ENCODE peak calls at places on chromosomes 1 and 21, in five cellular contexts. One of them, this sample, is unnamed.

GRCh38 chr1:64041366-64042131 is 161.9 kb upstream of the UBE2U start:
- DNase-seq in GM12878: no peak
- DNase-seq in WTC11: no peak
- DNase-seq in K562: no peak
- DNase-seq in HepG2: no peak
- DNase-seq in this sample: no peak

GRCh38 chr1:154696001-154696400 is 88.0 kb upstream of the ADAR start:
- DNase-seq in K562: no peak
- DNase-seq in WTC11: no peak
- DNase-seq in GM12878: no peak
- DNase-seq in HepG2: no peak
- DNase-seq in this sample: no peak

GRCh38 chr1:6820899-6821298 is 35.6 kb downstream of the CAMTA1 start:
- DNase-seq in HepG2: no peak
- DNase-seq in GM12878: peak
- DNase-seq in K562: no peak
- DNase-seq in WTC11: no peak
- DNase-seq in this sample: no peak

GRCh38 chr1:218394416-218394815 is 49.3 kb downstream of the TGFB2 start:
- DNase-seq in WTC11: no peak
- DNase-seq in HepG2: no peak
- DNase-seq in GM12878: no peak
- DNase-seq in K562: no peak
- DNase-seq in this sample: no peak

GRCh38 chr1:67564193-67564592 is 120.8 kb upstream of the GADD45A start:
- DNase-seq in K562: no peak
- DNase-seq in HepG2: no peak
- DNase-seq in GM12878: no peak
- DNase-seq in WTC11: no peak
- DNase-seq in this sample: no peak

GRCh38 chr1:234997201-234998173 is 131.2 kb downstream of the TOMM20 start:
- DNase-seq in GM12878: no peak
- DNase-seq in HepG2: peak
- DNase-seq in K562: no peak
- DNase-seq in WTC11: no peak
- DNase-seq in this sample: no peak

GRCh38 chr1:169003864-169004516 is 102.5 kb upstream of the ATP1B1 start:
- DNase-seq in K562: no peak
- DNase-seq in WTC11: no peak
- DNase-seq in HepG2: no peak
- DNase-seq in GM12878: no peak
- DNase-seq in this sample: no peak

GRCh38 chr21:42554251-42554937 is 40.7 kb downstream of the SLC37A1 start:
- DNase-seq in K562: no peak
- DNase-seq in WTC11: peak
- DNase-seq in HepG2: no peak
- DNase-seq in GM12878: no peak
- DNase-seq in this sample: no peak

GRCh38 chr21:36852293-36852692 is 114.2 kb downstream of the HLCS start:
- DNase-seq in K562: no peak
- DNase-seq in WTC11: no peak
- DNase-seq in GM12878: no peak
- DNase-seq in HepG2: no peak
- DNase-seq in this sample: no peak

GRCh38 chr1:81582467-81582986 is 218.2 kb upstream of the ADGRL2 start:
- DNase-seq in WTC11: no peak
- DNase-seq in GM12878: peak
- DNase-seq in HepG2: no peak
- DNase-seq in K562: no peak
- DNase-seq in this sample: no peak
- TF ChIP-seq ATF2 in WTC11: no peak
- TF ChIP-seq ATF2 in GM12878: no peak
- TF ChIP-seq ATF2 in HepG2: no peak
- TF ChIP-seq ATF2 in K562: no peak
- TF ChIP-seq ATF2 in this sample: no peak

GRCh38 chr1:246726255-246726679 is 2.1 kb downstream of the SCCPDH start:
- DNase-seq in HepG2: no peak
- DNase-seq in K562: no peak
- DNase-seq in GM12878: no peak
- DNase-seq in WTC11: no peak
- DNase-seq in this sample: no peak
- TF ChIP-seq ATF2 in HepG2: no peak
- TF ChIP-seq ATF2 in K562: no peak
- TF ChIP-seq ATF2 in GM12878: no peak
- TF ChIP-seq ATF2 in WTC11: no peak
- TF ChIP-seq ATF2 in this sample: no peak

GRCh38 chr1:41362357-41362721 is 1.1 kb downstream of the FOXO6 start:
- DNase-seq in WTC11: peak
- DNase-seq in HepG2: no peak
- DNase-seq in K562: no peak
- DNase-seq in GM12878: no peak
- DNase-seq in this sample: no peak

GRCh38 chr1:41360074-41361027 is 883 bp upstream of the FOXO6 start:
- DNase-seq in HepG2: no peak
- DNase-seq in GM12878: no peak
- DNase-seq in WTC11: peak
- DNase-seq in K562: peak
- DNase-seq in this sample: no peak

GRCh38 chr1:41362749-41363631 is 1.8 kb downstream of the FOXO6 start:
- DNase-seq in GM12878: no peak
- DNase-seq in HepG2: no peak
- DNase-seq in WTC11: no peak
- DNase-seq in K562: no peak
- DNase-seq in this sample: no peak

GRCh38 chr1:41361028-41361494 is at the start of gene FOXO6:
- DNase-seq in K562: peak
- DNase-seq in GM12878: peak
- DNase-seq in WTC11: peak
- DNase-seq in HepG2: peak
- DNase-seq in this sample: peak

GRCh38 chr1:41361495-41362356 is 492 bp downstream of the FOXO6 start:
- DNase-seq in HepG2: no peak
- DNase-seq in WTC11: peak
- DNase-seq in K562: no peak
- DNase-seq in GM12878: no peak
- DNase-seq in this sample: peak
- TF ChIP-seq ATF2 in HepG2: no peak
- TF ChIP-seq ATF2 in WTC11: no peak
- TF ChIP-seq ATF2 in K562: no peak
- TF ChIP-seq ATF2 in GM12878: no peak
- TF ChIP-seq ATF2 in this sample: no peak

GRCh38 chr1:201731592-201731991 is 97.4 kb upstream of the IPO9 start:
- DNase-seq in HepG2: no peak
- DNase-seq in WTC11: no peak
- DNase-seq in GM12878: no peak
- DNase-seq in K562: no peak
- DNase-seq in this sample: no peak
- TF ChIP-seq ATF2 in HepG2: no peak
- TF ChIP-seq ATF2 in WTC11: no peak
- TF ChIP-seq ATF2 in GM12878: no peak
- TF ChIP-seq ATF2 in K562: no peak
- TF ChIP-seq ATF2 in this sample: no peak

This sample was measured in H1.